ENCODE peak calls at places on chromosomes 4 and X, in four cellular contexts. N is NCI-H446 treated with DMSO at 0.1 percent for 48 hours; L is HepG2; R is stimulated activated CD8-positive, alpha-beta memory T cell treated with anti-CD3 and anti-CD28 coated beads, Interleukin-15, amount 100 ng/mL, for 24 hours. H is an unnamed sample.
A peak's percentile ranks its signal among the peaks of the same experiment; 100 is the strongest.

GRCh38 chrX:122475306-122475705 is 708.8 kb upstream of the GRIA3 start:
- DNase-seq in N (no peak), L (no peak), R (no peak), H (no peak)

GRCh38 chrX:134144231-134144630 is 92.8 kb upstream of the CCDC160 start:
- DNase-seq in N (peak; percentile 13), L (peak; percentile 25), R (no peak), H (peak; percentile 35)

GRCh38 chr4:10079256-10079655 is 37.3 kb downstream of the WDR1 start:
- DNase-seq in N (no peak), L (no peak), R (no peak), H (no peak)

GRCh38 chr4:5003918-5004317 is 15.3 kb downstream of the CYTL1 start:
- DNase-seq in N (no peak), L (no peak), R (no peak), H (no peak)

GRCh38 chr4:47222276-47222675 is 190.9 kb downstream of the GABRB1 start:
- DNase-seq in N (no peak), L (no peak), R (no peak), H (no peak)

GRCh38 chr4:92234393-92235176 is 69.2 kb upstream of the GRID2 start:
- DNase-seq in N (peak; percentile 77), L (peak; percentile 39), R (no peak), H (no peak)

GRCh38 chr4:67879486-67879885 is 4.3 kb downstream of the TMPRSS11D start:
- DNase-seq in N (no peak), L (no peak), R (no peak), H (no peak)

GRCh38 chr4:168651374-168651773 is 154.5 kb downstream of the PALLD start:
- DNase-seq in N (no peak), L (no peak), R (no peak), H (no peak)

GRCh38 chrX:153457827-153458466 is 12.1 kb upstream of the TREX2 start:
- DNase-seq in N (no peak), L (no peak), R (no peak), H (no peak)

GRCh38 chr4:142548491-142548890 is 297.6 kb downstream of the INPP4B start:
- DNase-seq in N (no peak), L (no peak), R (no peak), H (no peak)

GRCh38 chr4:124079174-124079780 is 633.3 kb downstream of the ANKRD50 start:
- DNase-seq in N (no peak), L (no peak), R (no peak), H (no peak)

GRCh38 chr4:177047070-177047850 is 254.5 kb upstream of the VEGFC start:
- DNase-seq in N (peak; percentile 24), L (peak; percentile 50), R (peak; percentile 7), H (peak; percentile 1)

GRCh38 chr4:154489558-154490260 is 1.9 kb downstream of the DCHS2 start:
- DNase-seq in N (no peak), L (no peak), R (no peak), H (no peak)

GRCh38 chrX:103919336-103919682 is 43.1 kb upstream of the TMSB15B start:
- DNase-seq in N (peak; percentile 56), L (no peak), R (no peak), H (peak; percentile 23)

GRCh38 chr4:175770555-175770954 is 41.5 kb downstream of the GPM6A start:
- DNase-seq in N (no peak), L (no peak), R (no peak), H (no peak)

H was measured in NCI-H1694.